ENCODE peak calls at places on chromosomes 1 and 21, in five cellular contexts. C is MM.1S, P is OCI-LY7, G is GM23248, O is hepatocyte. F is an unnamed sample. For H3K9me2, the result is how much of the 10 kb centered on the place peaks cover.

GRCh38 chr1:243559575-243560172 is 290.4 kb downstream of the AKT3 start:
- DNase-seq in C (no peak), P (no peak), G (peak), O (no peak), F (no peak)

GRCh38 chr1:53572061-53572801 is 113.0 kb downstream of the DMRTB1 start:
- DNase-seq in C (no peak), P (no peak), G (peak), O (peak), F (peak)

GRCh38 chr1:100953915-100954314 is 58.0 kb downstream of the SLC30A7 start:
- DNase-seq in C (no peak), P (no peak), G (no peak), O (no peak), F (no peak)

GRCh38 chr1:7642781-7643180 is 128.3 kb upstream of the VAMP3 start:
- DNase-seq in C (no peak), P (no peak), G (no peak), O (no peak), F (no peak)

GRCh38 chr1:206590025-206590834 is 22.0 kb downstream of the EIF2D start:
- DNase-seq in C (no peak), P (no peak), G (peak), O (no peak), F (peak)

GRCh38 chr1:89516055-89516454 is 8.6 kb upstream of the LRRC8B start:
- DNase-seq in C (no peak), P (no peak), G (peak), O (peak), F (peak)

GRCh38 chr1:183339556-183340167 is 78.5 kb downstream of the NMNAT2 start:
- DNase-seq in C (no peak), P (no peak), G (no peak), O (no peak), F (no peak)

GRCh38 chr1:77888429-77889239 is at the start of gene NEXN:
- DNase-seq in C (no peak), P (no peak), G (peak), O (peak), F (peak)

GRCh38 chr21:45357436-45358260 is 47.3 kb upstream of the COL18A1 start:
- DNase-seq in C (no peak), P (no peak), G (peak), O (peak), F (no peak)

GRCh38 chr1:6209661-6210605 is 4.0 kb downstream of the RNF207 start:
- DNase-seq in C (no peak), P (peak), G (no peak), O (no peak), F (no peak)

GRCh38 chr1:221741364-221741970 is 422 bp downstream of the DUSP10 start:
- DNase-seq in C (no peak), P (no peak), G (peak), O (peak), F (no peak)

GRCh38 chr1:57319165-57319564 is 104.7 kb downstream of the DAB1 start:
- DNase-seq in C (no peak), P (no peak), G (peak), O (peak), F (no peak)

GRCh38 chr1:109881906-109882287 is 28.8 kb upstream of the CSF1 start:
- DNase-seq in C (no peak), P (no peak), G (no peak), O (no peak), F (peak)

GRCh38 chr1:159945483-159946241 is at the start of gene IGSF9:
- DNase-seq in C (peak), P (peak), G (peak), O (peak), F (peak)

GRCh38 chr1:25068316-25068715 is 138.2 kb upstream of the RUNX3 start:
- DNase-seq in C (no peak), P (no peak), G (no peak), O (no peak), F (no peak)

GRCh38 chr1:243513726-243514491 is 258.1 kb downstream of the SDCCAG8 start:
- DNase-seq in C (peak), P (no peak), G (peak), O (no peak), F (no peak)

GRCh38 chr1:182795563-182796228 is 6.1 kb downstream of the NPL start:
- DNase-seq in C (no peak), P (peak), G (no peak), O (peak), F (peak)

GRCh38 chr1:64875101-64875500 is 91.2 kb downstream of the JAK1 start:
- DNase-seq in C (no peak), P (no peak), G (no peak), O (no peak), F (no peak)

GRCh38 chr1:107378602-107379265 is 237.9 kb downstream of the NTNG1 start:
- DNase-seq in C (no peak), P (no peak), G (no peak), O (no peak), F (no peak)

DNA sequence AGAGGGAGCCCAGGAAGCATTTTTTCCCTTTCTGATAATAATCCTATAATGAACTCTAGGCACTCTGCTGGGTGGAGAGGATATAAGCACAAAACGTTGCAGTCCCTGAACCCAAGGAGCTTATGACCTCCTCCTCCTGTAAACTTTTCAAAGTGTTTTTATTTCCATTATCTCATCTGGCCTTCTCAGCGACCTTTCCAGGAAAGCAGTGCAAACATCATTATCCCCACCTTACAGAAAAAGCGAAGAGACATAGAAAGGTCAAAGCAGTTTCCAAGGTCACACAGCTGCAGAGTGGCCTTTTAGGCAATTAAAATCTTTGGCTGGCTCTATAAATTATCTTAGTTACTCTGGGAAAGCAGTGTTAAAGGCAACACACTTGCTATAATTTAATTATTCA is 63.8 kb downstream of the OLFML3 start:
- DNase-seq in C (no peak), P (no peak), G (no peak), O (no peak), F (no peak)
- H3K9me2 ChIP-seq in C (under half), P (under half), G (under half), O (under half), F (under half)

DNA sequence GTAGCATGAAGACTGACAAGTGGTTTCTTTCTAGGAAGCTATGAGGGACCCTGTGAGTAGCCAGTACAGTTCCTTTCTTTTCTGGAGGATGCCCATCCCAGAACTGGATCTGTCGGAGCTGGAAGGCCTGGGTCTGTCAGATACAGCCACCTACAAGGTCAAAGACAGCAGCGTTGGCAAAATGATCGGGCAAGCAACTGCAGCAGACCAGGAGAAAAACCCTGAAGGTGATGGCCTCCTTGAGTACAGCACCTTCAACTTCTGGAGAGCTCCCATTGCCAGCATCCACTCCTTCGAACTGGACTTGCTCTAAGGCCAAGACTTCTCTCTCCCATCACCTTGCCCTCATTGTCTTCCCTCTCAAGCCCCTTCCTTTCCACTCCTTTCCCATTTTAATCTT is 3.4 kb upstream of the GABPB2 start:
- DNase-seq in C (no peak), P (no peak), G (no peak), O (no peak), F (no peak)
- H3K4me3 ChIP-seq in C (no peak), P (no peak), G (no peak), O (no peak), F (no peak)

GRCh38 chr1:114043548-114043947 is 64.3 kb downstream of the OLFML3 start:
- DNase-seq in C (no peak), P (no peak), G (no peak), O (no peak), F (no peak)
- H3K9me2 ChIP-seq in C (under half), P (under half), G (under half), O (under half), F (under half)

GRCh38 chr1:36381405-36381804 is 4.3 kb downstream of the STK40 start:
- DNase-seq in C (no peak), P (no peak), G (no peak), O (no peak), F (no peak)

GRCh38 chr1:36382669-36383068 is 3.1 kb downstream of the STK40 start:
- DNase-seq in C (no peak), P (no peak), G (no peak), O (no peak), F (no peak)

GRCh38 chr1:36382231-36382630 is 3.5 kb downstream of the STK40 start:
- DNase-seq in C (no peak), P (no peak), G (no peak), O (no peak), F (no peak)

GRCh38 chr1:36380003-36380631 is 5.6 kb downstream of the STK40 start:
- DNase-seq in C (no peak), P (no peak), G (no peak), O (no peak), F (no peak)

DNA sequence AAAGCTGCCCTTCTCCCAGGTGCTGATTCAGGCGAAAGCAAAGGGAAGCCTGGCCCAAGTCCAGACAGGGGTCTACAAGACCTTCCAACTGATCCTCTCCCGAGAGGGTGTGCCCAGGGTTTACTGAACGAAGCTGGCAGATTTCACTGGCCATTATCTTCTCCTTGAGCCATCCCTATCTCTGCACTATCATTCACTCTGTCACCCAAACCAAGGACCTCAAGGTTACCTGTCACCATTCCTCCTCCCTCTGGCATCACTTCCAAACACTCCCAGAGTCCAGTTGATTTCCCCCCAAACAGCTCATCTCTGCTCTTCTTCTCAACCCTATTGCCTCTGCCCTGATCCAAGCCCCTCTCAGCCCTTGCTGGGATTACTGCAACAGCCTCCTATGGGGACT is 4.9 kb downstream of the STK40 start:
- DNase-seq in C (no peak), P (no peak), G (no peak), O (no peak), F (no peak)
- H3K4me3 ChIP-seq in C (no peak), P (no peak), G (no peak), O (no peak), F (no peak)

GRCh38 chr1:152539901-152540300 is 25.6 kb downstream of the CRCT1 start:
- DNase-seq in C (no peak), P (no peak), G (no peak), O (no peak), F (no peak)
- H3K9me2 ChIP-seq in C (under half), P (under half), G (under half), O (under half), F (under half)